ENCODE peak calls at places on chromosomes 7 and 10, in nine cellular contexts. One of them, this sample, is unnamed.

GRCh38 chr7:64639267-64640001 is 26.5 kb upstream of the ZNF107 start:
- DNase-seq in mesothelial cell of epicardium: no peak
- DNase-seq in K562: no peak
- DNase-seq in mammary epithelial cell: peak
- DNase-seq in neural crest cell: no peak
- DNase-seq in LNCaP clone FGC: no peak
- DNase-seq in GM10248: no peak
- DNase-seq in OCI-LY7: peak
- DNase-seq in fibroblast of lung: no peak
- DNase-seq in this sample: no peak

GRCh38 chr7:71442492-71443196 is 310.7 kb downstream of the GALNT17 start:
- DNase-seq in mesothelial cell of epicardium: no peak
- DNase-seq in OCI-LY7: no peak
- DNase-seq in K562: no peak
- DNase-seq in fibroblast of lung: no peak
- DNase-seq in LNCaP clone FGC: no peak
- DNase-seq in mammary epithelial cell: no peak
- DNase-seq in neural crest cell: no peak
- DNase-seq in GM10248: no peak
- DNase-seq in this sample: no peak

GRCh38 chr10:34791228-34791627 is 23.9 kb downstream of the PARD3 start:
- DNase-seq in mammary epithelial cell: no peak
- DNase-seq in neural crest cell: no peak
- DNase-seq in GM10248: no peak
- DNase-seq in LNCaP clone FGC: no peak
- DNase-seq in OCI-LY7: no peak
- DNase-seq in fibroblast of lung: no peak
- DNase-seq in mesothelial cell of epicardium: no peak
- DNase-seq in K562: no peak
- DNase-seq in this sample: no peak

GRCh38 chr7:1354661-1355567 is 104.4 kb downstream of the MICALL2 start:
- DNase-seq in LNCaP clone FGC: no peak
- DNase-seq in K562: no peak
- DNase-seq in neural crest cell: no peak
- DNase-seq in GM10248: no peak
- DNase-seq in fibroblast of lung: no peak
- DNase-seq in mammary epithelial cell: no peak
- DNase-seq in OCI-LY7: no peak
- DNase-seq in mesothelial cell of epicardium: no peak
- DNase-seq in this sample: no peak

GRCh38 chr7:20798694-20799121 is 12.0 kb upstream of the SP8 start:
- DNase-seq in OCI-LY7: no peak
- DNase-seq in GM10248: no peak
- DNase-seq in fibroblast of lung: no peak
- DNase-seq in mesothelial cell of epicardium: no peak
- DNase-seq in mammary epithelial cell: no peak
- DNase-seq in K562: no peak
- DNase-seq in LNCaP clone FGC: no peak
- DNase-seq in neural crest cell: no peak
- DNase-seq in this sample: no peak

GRCh38 chr10:36766921-36767320 is 358.5 kb upstream of the ANKRD30A start:
- DNase-seq in OCI-LY7: no peak
- DNase-seq in mammary epithelial cell: no peak
- DNase-seq in GM10248: no peak
- DNase-seq in K562: no peak
- DNase-seq in mesothelial cell of epicardium: no peak
- DNase-seq in fibroblast of lung: no peak
- DNase-seq in neural crest cell: peak
- DNase-seq in LNCaP clone FGC: no peak
- DNase-seq in this sample: no peak

GRCh38 chr7:67450171-67450570 is 453.5 kb downstream of the TYW1 start:
- DNase-seq in mesothelial cell of epicardium: no peak
- DNase-seq in OCI-LY7: no peak
- DNase-seq in LNCaP clone FGC: no peak
- DNase-seq in mammary epithelial cell: no peak
- DNase-seq in fibroblast of lung: no peak
- DNase-seq in neural crest cell: no peak
- DNase-seq in K562: no peak
- DNase-seq in GM10248: no peak
- DNase-seq in this sample: no peak

GRCh38 chr10:10209152-10209551 is 808.5 kb upstream of the CELF2 start:
- DNase-seq in GM10248: no peak
- DNase-seq in K562: no peak
- DNase-seq in neural crest cell: no peak
- DNase-seq in fibroblast of lung: peak
- DNase-seq in OCI-LY7: peak
- DNase-seq in mammary epithelial cell: no peak
- DNase-seq in mesothelial cell of epicardium: no peak
- DNase-seq in LNCaP clone FGC: no peak
- DNase-seq in this sample: peak

GRCh38 chr10:79308969-79309665 is 38.2 kb upstream of the PPIF start:
- DNase-seq in neural crest cell: no peak
- DNase-seq in mammary epithelial cell: no peak
- DNase-seq in fibroblast of lung: no peak
- DNase-seq in mesothelial cell of epicardium: no peak
- DNase-seq in K562: no peak
- DNase-seq in OCI-LY7: no peak
- DNase-seq in LNCaP clone FGC: no peak
- DNase-seq in GM10248: no peak
- DNase-seq in this sample: no peak

GRCh38 chr10:74365109-74365508 is 214.1 kb downstream of the ADK start:
- DNase-seq in mammary epithelial cell: no peak
- DNase-seq in fibroblast of lung: no peak
- DNase-seq in neural crest cell: no peak
- DNase-seq in K562: no peak
- DNase-seq in OCI-LY7: no peak
- DNase-seq in mesothelial cell of epicardium: no peak
- DNase-seq in LNCaP clone FGC: no peak
- DNase-seq in GM10248: no peak
- DNase-seq in this sample: no peak

GRCh38 chr10:17214991-17215781 is 12.9 kb upstream of the VIM start:
- DNase-seq in neural crest cell: no peak
- DNase-seq in OCI-LY7: no peak
- DNase-seq in fibroblast of lung: peak
- DNase-seq in K562: no peak
- DNase-seq in mesothelial cell of epicardium: no peak
- DNase-seq in GM10248: no peak
- DNase-seq in mammary epithelial cell: peak
- DNase-seq in LNCaP clone FGC: no peak
- DNase-seq in this sample: peak

GRCh38 chr10:63636812-63637211 is 115.6 kb downstream of the REEP3 start:
- DNase-seq in GM10248: peak
- DNase-seq in K562: no peak
- DNase-seq in neural crest cell: no peak
- DNase-seq in OCI-LY7: no peak
- DNase-seq in LNCaP clone FGC: no peak
- DNase-seq in mesothelial cell of epicardium: no peak
- DNase-seq in mammary epithelial cell: no peak
- DNase-seq in fibroblast of lung: no peak
- DNase-seq in this sample: no peak

GRCh38 chr10:129120441-129120840 is 346.6 kb upstream of the MGMT start:
- DNase-seq in LNCaP clone FGC: no peak
- DNase-seq in fibroblast of lung: no peak
- DNase-seq in K562: no peak
- DNase-seq in mesothelial cell of epicardium: no peak
- DNase-seq in neural crest cell: no peak
- DNase-seq in GM10248: no peak
- DNase-seq in OCI-LY7: no peak
- DNase-seq in mammary epithelial cell: no peak
- DNase-seq in this sample: no peak

GRCh38 chr7:50824882-50825281 is 42.2 kb upstream of the GRB10 start:
- DNase-seq in mesothelial cell of epicardium: no peak
- DNase-seq in LNCaP clone FGC: no peak
- DNase-seq in K562: no peak
- DNase-seq in GM10248: no peak
- DNase-seq in mammary epithelial cell: no peak
- DNase-seq in neural crest cell: no peak
- DNase-seq in OCI-LY7: no peak
- DNase-seq in fibroblast of lung: no peak
- DNase-seq in this sample: no peak

GRCh38 chr7:80732635-80733034 is 94.2 kb downstream of the CD36 start:
- DNase-seq in LNCaP clone FGC: no peak
- DNase-seq in fibroblast of lung: no peak
- DNase-seq in mammary epithelial cell: no peak
- DNase-seq in OCI-LY7: peak
- DNase-seq in neural crest cell: no peak
- DNase-seq in mesothelial cell of epicardium: no peak
- DNase-seq in K562: no peak
- DNase-seq in GM10248: no peak
- DNase-seq in this sample: peak
- TF ChIP-seq CTCF in LNCaP clone FGC: peak
- TF ChIP-seq CTCF in fibroblast of lung: peak
- TF ChIP-seq CTCF in mammary epithelial cell: peak
- TF ChIP-seq CTCF in OCI-LY7: peak
- TF ChIP-seq CTCF in neural crest cell: peak
- TF ChIP-seq CTCF in mesothelial cell of epicardium: peak
- TF ChIP-seq CTCF in K562: peak
- TF ChIP-seq CTCF in GM10248: no peak
- TF ChIP-seq CTCF in this sample: peak

GRCh38 chr7:128034830-128035229 is 3.6 kb upstream of the LRRC4 start:
- DNase-seq in fibroblast of lung: no peak
- DNase-seq in mammary epithelial cell: no peak
- DNase-seq in GM10248: no peak
- DNase-seq in K562: no peak
- DNase-seq in OCI-LY7: no peak
- DNase-seq in mesothelial cell of epicardium: no peak
- DNase-seq in neural crest cell: no peak
- DNase-seq in LNCaP clone FGC: no peak
- DNase-seq in this sample: no peak

GRCh38 chr7:128037880-128038619 is 6.8 kb upstream of the LRRC4 start:
- DNase-seq in LNCaP clone FGC: no peak
- DNase-seq in mesothelial cell of epicardium: no peak
- DNase-seq in mammary epithelial cell: no peak
- DNase-seq in K562: no peak
- DNase-seq in neural crest cell: no peak
- DNase-seq in OCI-LY7: no peak
- DNase-seq in GM10248: no peak
- DNase-seq in fibroblast of lung: no peak
- DNase-seq in this sample: no peak

GRCh38 chr7:128036226-128036940 is 5.1 kb upstream of the LRRC4 start:
- DNase-seq in neural crest cell: no peak
- DNase-seq in mesothelial cell of epicardium: no peak
- DNase-seq in GM10248: peak
- DNase-seq in OCI-LY7: no peak
- DNase-seq in mammary epithelial cell: no peak
- DNase-seq in LNCaP clone FGC: no peak
- DNase-seq in fibroblast of lung: no peak
- DNase-seq in K562: no peak
- DNase-seq in this sample: no peak

GRCh38 chr7:128037081-128037480 is 5.8 kb upstream of the LRRC4 start:
- DNase-seq in mesothelial cell of epicardium: no peak
- DNase-seq in LNCaP clone FGC: no peak
- DNase-seq in GM10248: no peak
- DNase-seq in K562: no peak
- DNase-seq in neural crest cell: no peak
- DNase-seq in fibroblast of lung: no peak
- DNase-seq in mammary epithelial cell: no peak
- DNase-seq in OCI-LY7: no peak
- DNase-seq in this sample: no peak

DNA sequence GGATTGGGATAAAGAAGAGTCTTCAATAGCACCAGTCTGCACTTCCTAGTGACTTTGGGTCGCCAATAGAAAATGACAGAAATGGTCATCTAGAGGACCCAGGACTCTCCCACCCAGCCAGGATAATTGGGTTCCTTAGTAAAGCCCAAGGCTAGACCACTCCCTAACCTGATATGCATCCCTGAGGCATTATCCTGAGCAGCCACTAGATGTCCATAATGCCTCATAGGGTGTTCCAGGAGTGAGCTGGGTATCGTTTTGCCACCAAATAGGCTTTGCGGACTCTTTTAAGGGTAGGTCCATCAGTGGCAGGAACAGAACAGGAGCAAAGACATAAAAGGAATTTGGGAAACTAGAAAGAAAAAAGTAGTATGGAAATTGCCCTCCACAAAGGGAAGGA is 4.5 kb upstream of the LRRC4 start:
- DNase-seq in mesothelial cell of epicardium: no peak
- DNase-seq in mammary epithelial cell: no peak
- DNase-seq in K562: peak
- DNase-seq in fibroblast of lung: no peak
- DNase-seq in neural crest cell: no peak
- DNase-seq in OCI-LY7: peak
- DNase-seq in LNCaP clone FGC: no peak
- DNase-seq in GM10248: no peak
- DNase-seq in this sample: peak
- TF ChIP-seq CTCF in mesothelial cell of epicardium: no peak
- TF ChIP-seq CTCF in mammary epithelial cell: peak
- TF ChIP-seq CTCF in K562: peak
- TF ChIP-seq CTCF in fibroblast of lung: peak
- TF ChIP-seq CTCF in neural crest cell: peak
- TF ChIP-seq CTCF in OCI-LY7: peak
- TF ChIP-seq CTCF in LNCaP clone FGC: peak
- TF ChIP-seq CTCF in GM10248: peak
- TF ChIP-seq CTCF in this sample: no peak

GRCh38 chr10:19169684-19170083 is 121.1 kb downstream of the MALRD1 start:
- DNase-seq in mammary epithelial cell: no peak
- DNase-seq in fibroblast of lung: peak
- DNase-seq in OCI-LY7: no peak
- DNase-seq in neural crest cell: no peak
- DNase-seq in GM10248: no peak
- DNase-seq in K562: no peak
- DNase-seq in LNCaP clone FGC: no peak
- DNase-seq in mesothelial cell of epicardium: no peak
- DNase-seq in this sample: peak

GRCh38 chr10:19164461-19164860 is 115.9 kb downstream of the MALRD1 start:
- DNase-seq in LNCaP clone FGC: no peak
- DNase-seq in OCI-LY7: no peak
- DNase-seq in mesothelial cell of epicardium: no peak
- DNase-seq in K562: no peak
- DNase-seq in GM10248: no peak
- DNase-seq in mammary epithelial cell: peak
- DNase-seq in fibroblast of lung: no peak
- DNase-seq in neural crest cell: no peak
- DNase-seq in this sample: no peak

GRCh38 chr10:19168584-19168983 is 120.0 kb downstream of the MALRD1 start:
- DNase-seq in fibroblast of lung: peak
- DNase-seq in mesothelial cell of epicardium: no peak
- DNase-seq in K562: no peak
- DNase-seq in GM10248: no peak
- DNase-seq in LNCaP clone FGC: no peak
- DNase-seq in mammary epithelial cell: no peak
- DNase-seq in OCI-LY7: no peak
- DNase-seq in neural crest cell: no peak
- DNase-seq in this sample: peak
- TF ChIP-seq CTCF in fibroblast of lung: peak
- TF ChIP-seq CTCF in mesothelial cell of epicardium: peak
- TF ChIP-seq CTCF in K562: no peak
- TF ChIP-seq CTCF in GM10248: no peak
- TF ChIP-seq CTCF in LNCaP clone FGC: peak
- TF ChIP-seq CTCF in mammary epithelial cell: no peak
- TF ChIP-seq CTCF in OCI-LY7: no peak
- TF ChIP-seq CTCF in neural crest cell: peak
- TF ChIP-seq CTCF in this sample: no peak

DNA sequence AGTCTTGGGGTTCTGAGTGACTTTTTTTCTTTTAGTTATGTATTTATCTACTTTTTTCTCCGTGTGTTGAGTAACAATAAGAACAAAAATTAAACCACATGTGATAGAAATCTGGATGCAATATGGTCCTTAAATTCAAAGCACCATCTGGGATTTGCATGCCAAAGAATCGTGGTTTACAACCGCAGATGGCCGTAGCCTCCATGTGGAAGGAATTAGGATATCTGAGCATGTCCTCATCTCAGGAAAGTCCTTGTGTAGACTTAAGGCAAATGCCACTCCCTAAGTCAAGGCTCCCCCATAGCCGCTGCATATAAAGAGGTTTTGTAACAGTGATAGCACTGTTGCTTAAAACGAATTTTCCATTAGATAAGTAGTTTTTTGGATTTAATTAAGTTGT is 304.0 kb downstream of the ZEB1 start:
- DNase-seq in neural crest cell: no peak
- DNase-seq in LNCaP clone FGC: no peak
- DNase-seq in mesothelial cell of epicardium: no peak
- DNase-seq in OCI-LY7: no peak
- DNase-seq in K562: no peak
- DNase-seq in GM10248: no peak
- DNase-seq in mammary epithelial cell: no peak
- DNase-seq in fibroblast of lung: peak
- DNase-seq in this sample: no peak
- TF ChIP-seq CTCF in neural crest cell: no peak
- TF ChIP-seq CTCF in LNCaP clone FGC: no peak
- TF ChIP-seq CTCF in mesothelial cell of epicardium: no peak
- TF ChIP-seq CTCF in OCI-LY7: no peak
- TF ChIP-seq CTCF in K562: no peak
- TF ChIP-seq CTCF in GM10248: no peak
- TF ChIP-seq CTCF in mammary epithelial cell: no peak
- TF ChIP-seq CTCF in fibroblast of lung: peak
- TF ChIP-seq CTCF in this sample: no peak